ENCODE peak calls at places on chromosomes 2 and 18, in eight cellular contexts. Q, U, A, V, D, O, L and J are unnamed samples.

GRCh38 chr2:84705858-84706257 is 175.0 kb downstream of the TRABD2A start:
- DNase-seq in Q (no peak), U (no peak), A (no peak), V (no peak), D (no peak), O (no peak), L (no peak), J (no peak)

GRCh38 chr2:239305771-239306170 is 95.0 kb downstream of the HDAC4 start:
- DNase-seq in Q (peak; percentile 14), U (no peak), A (no peak), V (peak; percentile 25), D (no peak), O (no peak), L (no peak), J (no peak)

GRCh38 chr2:203743441-203743932 is 37.0 kb downstream of the CD28 start:
- DNase-seq in Q (no peak), U (no peak), A (no peak), V (no peak), D (no peak), O (no peak), L (peak; percentile 69), J (peak; percentile 6)

GRCh38 chr2:111691164-111691895 is 192.7 kb downstream of the ANAPC1 start:
- DNase-seq in Q (no peak), U (no peak), A (no peak), V (no peak), D (no peak), O (no peak), L (no peak), J (no peak)

GRCh38 chr2:33589444-33589843 is 9.7 kb downstream of the FAM98A start:
- DNase-seq in Q (no peak), U (no peak), A (no peak), V (no peak), D (no peak), O (no peak), L (peak; percentile 19), J (peak; percentile 30)

GRCh38 chr2:105747254-105747909 is 2.7 kb downstream of the NCK2 start:
- DNase-seq in Q (no peak), U (no peak), A (no peak), V (no peak), D (no peak), O (no peak), L (no peak), J (peak; percentile 34)

GRCh38 chr2:45889053-45889452 is 237.6 kb downstream of the PRKCE start:
- DNase-seq in Q (no peak), U (peak; percentile 28), A (peak; percentile 70), V (no peak), D (no peak), O (no peak), L (peak; percentile 15), J (no peak)

GRCh38 chr2:25481381-25482310 is 139.9 kb upstream of the DNMT3A start:
- DNase-seq in Q (no peak), U (no peak), A (no peak), V (no peak), D (peak; percentile 8), O (no peak), L (peak; percentile 64), J (no peak)

GRCh38 chr2:118807668-118808428 is 39.6 kb downstream of the EN1 start:
- DNase-seq in Q (no peak), U (no peak), A (no peak), V (no peak), D (no peak), O (no peak), L (no peak), J (no peak)

GRCh38 chr2:118847447-118848172 is at the start of gene EN1:
- DNase-seq in Q (no peak), U (no peak), A (no peak), V (no peak), D (no peak), O (no peak), L (peak; percentile 26), J (no peak)

GRCh38 chr2:232142049-232142448 is 180.5 kb downstream of the DIS3L2 start:
- DNase-seq in Q (peak; percentile 23), U (peak; percentile 11), A (peak; percentile 8), V (no peak), D (no peak), O (peak; percentile 13), L (peak; percentile 20), J (peak; percentile 42)

GRCh38 chr18:64693756-64694155 is 544.9 kb upstream of the LINC00305 start:
- DNase-seq in Q (no peak), U (no peak), A (no peak), V (no peak), D (no peak), O (no peak), L (no peak), J (no peak)

GRCh38 chr2:240820607-240821428 is 799 bp upstream of the KIF1A start:
- DNase-seq in Q (no peak), U (no peak), A (no peak), V (no peak), D (no peak), O (peak; percentile 50), L (no peak), J (no peak)

GRCh38 chr2:138689705-138690104 is 90.5 kb downstream of the NXPH2 start:
- DNase-seq in Q (no peak), U (no peak), A (no peak), V (no peak), D (no peak), O (no peak), L (no peak), J (no peak)

GRCh38 chr2:67290451-67290991 is 106.6 kb upstream of the ETAA1 start:
- DNase-seq in Q (no peak), U (no peak), A (no peak), V (no peak), D (no peak), O (no peak), L (peak; percentile 82), J (no peak)

GRCh38 chr18:36271153-36271552 is 26.4 kb upstream of the FHOD3 start:
- DNase-seq in Q (no peak), U (no peak), A (no peak), V (no peak), D (no peak), O (no peak), L (no peak), J (no peak)

GRCh38 chr18:64260810-64261209 is 111.9 kb upstream of the LINC00305 start:
- DNase-seq in Q (no peak), U (no peak), A (no peak), V (no peak), D (no peak), O (no peak), L (no peak), J (no peak)

GRCh38 chr2:86037795-86038192 is 67.9 kb downstream of the POLR1A start:
- DNase-seq in Q (no peak), U (peak; percentile 57), A (no peak), V (no peak), D (no peak), O (no peak), L (no peak), J (no peak)

GRCh38 chr2:73301636-73302035 is 8.3 kb upstream of the EGR4 start:
- DNase-seq in Q (no peak), U (no peak), A (no peak), V (no peak), D (no peak), O (no peak), L (no peak), J (no peak)

GRCh38 chr2:68932392-68932791 is 20.3 kb downstream of the GKN2 start:
- DNase-seq in Q (no peak), U (no peak), A (no peak), V (no peak), D (no peak), O (no peak), L (no peak), J (no peak)

GRCh38 chr2:151063271-151063670 is 198.4 kb downstream of the RBM43 start:
- DNase-seq in Q (no peak), U (no peak), A (no peak), V (no peak), D (no peak), O (no peak), L (peak; percentile 80), J (no peak)

GRCh38 chr2:196233033-196233807 is 61.8 kb upstream of the STK17B start:
- DNase-seq in Q (no peak), U (no peak), A (no peak), V (no peak), D (peak; percentile 62), O (peak; percentile 5), L (peak; percentile 65), J (peak; percentile 85)